ENCODE peak calls at places on chromosome 14, in four cellular contexts. L, N, S and K are unnamed samples. For H3K27me3, the result is how much of the 10 kb centered on the place peaks cover.

GRCh38 chr14:21106506-21107359 is 5.9 kb downstream of the TMEM253 start:
- DNase-seq in L (no peak), N (peak), S (peak), K (peak)

GRCh38 chr14:88546621-88547385 is 8.0 kb downstream of the PTPN21 start:
- DNase-seq in L (no peak), N (no peak), S (no peak), K (no peak)

GRCh38 chr14:81348086-81348485 is 52.0 kb downstream of the STON2 start:
- DNase-seq in L (no peak), N (no peak), S (no peak), K (no peak)

GRCh38 chr14:32693114-32693513 is 245.6 kb upstream of the NPAS3 start:
- DNase-seq in L (no peak), N (no peak), S (no peak), K (no peak)

GRCh38 chr14:92902726-92903125 is 20.2 kb upstream of the CHGA start:
- DNase-seq in L (no peak), N (no peak), S (peak), K (no peak)

GRCh38 chr14:77319416-77319815 is 1.3 kb downstream of the POMT2 start:
- DNase-seq in L (no peak), N (no peak), S (no peak), K (no peak)

GRCh38 chr14:88613552-88614010 is 50.7 kb downstream of the ZC3H14 start:
- DNase-seq in L (no peak), N (peak), S (no peak), K (peak)

GRCh38 chr14:104883681-104884361 is 18.8 kb downstream of the CEP170B start:
- DNase-seq in L (no peak), N (no peak), S (no peak), K (no peak)

GRCh38 chr14:36217732-36218131 is 41.2 kb upstream of the PTCSC3 start:
- DNase-seq in L (no peak), N (no peak), S (no peak), K (no peak)

GRCh38 chr14:51472881-51473280 is 178.8 kb upstream of the FRMD6 start:
- DNase-seq in L (no peak), N (no peak), S (no peak), K (no peak)

GRCh38 chr14:65069874-65070709 is 32.2 kb downstream of the MAX start:
- DNase-seq in L (no peak), N (no peak), S (no peak), K (no peak)

GRCh38 chr14:35412281-35413057 is 7.9 kb upstream of the NFKBIA start:
- DNase-seq in L (no peak), N (no peak), S (no peak), K (no peak)

GRCh38 chr14:47278233-47278842 is 397.1 kb downstream of the MDGA2 start:
- DNase-seq in L (no peak), N (peak), S (peak), K (peak)

GRCh38 chr14:24365600-24366374 is 2.2 kb upstream of the NFATC4 start:
- DNase-seq in L (no peak), N (peak), S (peak), K (peak)

GRCh38 chr14:96275182-96276112 is 19.4 kb downstream of the BDKRB1 start:
- DNase-seq in L (no peak), N (peak), S (peak), K (peak)

GRCh38 chr14:66708262-66708661 is 200.3 kb downstream of the GPHN start:
- DNase-seq in L (no peak), N (no peak), S (no peak), K (no peak)

GRCh38 chr14:65334765-65335411 is 77.6 kb upstream of the FUT8 start:
- DNase-seq in L (no peak), N (no peak), S (no peak), K (peak)

GRCh38 chr14:104499784-104500496 is 79.6 kb upstream of the C14orf180 start:
- DNase-seq in L (no peak), N (no peak), S (no peak), K (peak)

GRCh38 chr14:22391908-22392307 is 197.1 kb downstream of the DAD1 start:
- DNase-seq in L (no peak), N (peak), S (peak), K (no peak)

GRCh38 chr14:85024931-85025330 is 505.0 kb upstream of the FLRT2 start:
- DNase-seq in L (no peak), N (no peak), S (no peak), K (no peak)

GRCh38 chr14:25049559-25050493 is at the start of gene STXBP6:
- DNase-seq in L (no peak), N (peak), S (peak), K (no peak)

GRCh38 chr14:70707138-70708038 is 65.7 kb downstream of the TTC9 start:
- DNase-seq in L (no peak), N (peak), S (peak), K (no peak)

GRCh38 chr14:31261859-31262739 is 54.5 kb upstream of the HECTD1 start:
- DNase-seq in L (no peak), N (peak), S (no peak), K (no peak)

GRCh38 chr14:77044776-77045569 is 16.5 kb upstream of the IRF2BPL start:
- DNase-seq in L (no peak), N (peak), S (peak), K (no peak)

GRCh38 chr14:63499701-63500250 is 43.4 kb downstream of the PPP2R5E start:
- DNase-seq in L (no peak), N (no peak), S (no peak), K (no peak)

GRCh38 chr14:59919582-59920377 is at the start of gene LRRC9:
- DNase-seq in L (no peak), N (peak), S (peak), K (no peak)

GRCh38 chr14:35196571-35196970 is 74.2 kb downstream of the PRORP start:
- DNase-seq in L (no peak), N (no peak), S (no peak), K (no peak)

GRCh38 chr14:89388853-89389252 is 28.2 kb downstream of the FOXN3 start:
- DNase-seq in L (no peak), N (no peak), S (no peak), K (no peak)

GRCh38 chr14:104266643-104267575 is 128.5 kb downstream of the KIF26A start:
- DNase-seq in L (no peak), N (no peak), S (no peak), K (peak)

GRCh38 chr14:93005135-93005813 is 82.3 kb downstream of the CHGA start:
- DNase-seq in L (no peak), N (no peak), S (no peak), K (no peak)

GRCh38 chr14:81946808-81947798 is 413.4 kb upstream of the SEL1L start:
- DNase-seq in L (no peak), N (no peak), S (peak), K (no peak)

GRCh38 chr14:96281486-96281885 is 25.5 kb downstream of the BDKRB1 start:
- DNase-seq in L (no peak), N (no peak), S (no peak), K (no peak)

GRCh38 chr14:37709419-37710195 is 114.2 kb downstream of the TTC6 start:
- DNase-seq in L (no peak), N (peak), S (no peak), K (no peak)

GRCh38 chr14:64174922-64175782 is 119.0 kb downstream of the ESR2 start:
- DNase-seq in L (no peak), N (no peak), S (no peak), K (no peak)

GRCh38 chr14:35406811-35407630 is 2.5 kb upstream of the NFKBIA start:
- DNase-seq in L (no peak), N (peak), S (no peak), K (peak)

GRCh38 chr14:101813833-101814232 is 52.3 kb downstream of the PPP2R5C start:
- DNase-seq in L (no peak), N (no peak), S (no peak), K (no peak)

GRCh38 chr14:69625299-69626131 is 14.1 kb downstream of the SUSD6 start:
- DNase-seq in L (no peak), N (no peak), S (peak), K (peak)
- TF ChIP-seq POLR2A in L (no peak), N (no peak), S (no peak), K (no peak)

GRCh38 chr14:100030441-100031153 is 34.6 kb upstream of the EVL start:
- DNase-seq in L (no peak), N (no peak), S (no peak), K (no peak)

GRCh38 chr14:100033347-100034052 is 31.7 kb upstream of the EVL start:
- DNase-seq in L (no peak), N (no peak), S (no peak), K (no peak)

GRCh38 chr14:100028990-100029677 is 36.1 kb upstream of the EVL start:
- DNase-seq in L (no peak), N (no peak), S (no peak), K (no peak)

GRCh38 chr14:100032749-100033148 is 32.5 kb upstream of the EVL start:
- DNase-seq in L (no peak), N (no peak), S (no peak), K (no peak)

DNA sequence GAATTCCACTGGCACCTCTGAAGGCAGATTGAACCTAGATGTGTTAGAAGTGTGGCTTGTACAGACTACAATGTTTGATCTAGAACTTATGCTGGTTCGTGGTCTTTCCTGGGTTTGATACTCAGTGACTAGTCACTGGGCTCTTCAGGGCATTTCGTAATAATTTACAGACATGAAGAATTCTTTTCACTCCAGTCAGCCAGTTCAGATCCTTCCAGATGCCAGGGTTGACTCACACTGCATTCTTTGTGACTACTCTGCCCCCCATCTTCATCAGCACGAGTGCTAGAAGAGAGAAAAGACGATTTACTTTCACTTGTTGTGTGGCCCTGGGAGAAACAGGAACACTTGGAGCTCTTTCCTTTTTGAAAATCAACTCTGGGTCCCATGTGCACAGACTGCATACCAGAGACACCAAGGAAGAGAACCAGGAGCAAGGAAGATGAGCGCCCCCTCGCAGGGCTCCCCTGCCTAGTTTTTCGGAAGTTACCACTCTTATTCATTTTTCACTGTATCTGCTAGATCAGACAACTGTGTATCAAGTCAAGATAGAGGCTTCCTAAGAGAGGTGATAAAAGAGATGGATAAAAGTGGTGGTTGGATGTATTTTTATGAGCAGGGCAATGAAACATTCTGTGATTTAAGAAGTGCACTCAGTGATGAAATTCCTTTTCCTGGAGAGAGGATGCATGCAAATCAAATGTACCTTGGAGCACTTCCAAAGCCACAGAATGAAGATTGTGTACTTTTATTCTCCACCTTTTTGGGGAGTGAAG is 33.5 kb upstream of the EVL start:
- DNase-seq in L (no peak), N (no peak), S (no peak), K (no peak)
- H3K4me3 ChIP-seq in L (no peak), N (no peak), S (no peak), K (no peak)

GRCh38 chr14:69351385-69351784 is 46.7 kb downstream of the ERH start:
- DNase-seq in L (no peak), N (no peak), S (no peak), K (no peak)
- H3K27me3 ChIP-seq in L (under half), N (under half), S (under half), K (under half)

GRCh38 chr14:61561657-61562276 is 133.5 kb upstream of the HIF1A start:
- DNase-seq in L (peak), N (peak), S (peak), K (peak)
- TF ChIP-seq POLR2A in L (no peak), N (peak), S (no peak), K (no peak)

GRCh38 chr14:91351508-91351853 is 66.1 kb downstream of the CCDC88C start:
- DNase-seq in L (no peak), N (no peak), S (no peak), K (no peak)
- H3K4me3 ChIP-seq in L (no peak), N (no peak), S (no peak), K (no peak)

GRCh38 chr14:53947452-53948180 is 9.0 kb downstream of the BMP4 start:
- DNase-seq in L (no peak), N (peak), S (no peak), K (no peak)
- H3K27me3 ChIP-seq in L (under half), N (under half), S (under half), K (under half)

DNA sequence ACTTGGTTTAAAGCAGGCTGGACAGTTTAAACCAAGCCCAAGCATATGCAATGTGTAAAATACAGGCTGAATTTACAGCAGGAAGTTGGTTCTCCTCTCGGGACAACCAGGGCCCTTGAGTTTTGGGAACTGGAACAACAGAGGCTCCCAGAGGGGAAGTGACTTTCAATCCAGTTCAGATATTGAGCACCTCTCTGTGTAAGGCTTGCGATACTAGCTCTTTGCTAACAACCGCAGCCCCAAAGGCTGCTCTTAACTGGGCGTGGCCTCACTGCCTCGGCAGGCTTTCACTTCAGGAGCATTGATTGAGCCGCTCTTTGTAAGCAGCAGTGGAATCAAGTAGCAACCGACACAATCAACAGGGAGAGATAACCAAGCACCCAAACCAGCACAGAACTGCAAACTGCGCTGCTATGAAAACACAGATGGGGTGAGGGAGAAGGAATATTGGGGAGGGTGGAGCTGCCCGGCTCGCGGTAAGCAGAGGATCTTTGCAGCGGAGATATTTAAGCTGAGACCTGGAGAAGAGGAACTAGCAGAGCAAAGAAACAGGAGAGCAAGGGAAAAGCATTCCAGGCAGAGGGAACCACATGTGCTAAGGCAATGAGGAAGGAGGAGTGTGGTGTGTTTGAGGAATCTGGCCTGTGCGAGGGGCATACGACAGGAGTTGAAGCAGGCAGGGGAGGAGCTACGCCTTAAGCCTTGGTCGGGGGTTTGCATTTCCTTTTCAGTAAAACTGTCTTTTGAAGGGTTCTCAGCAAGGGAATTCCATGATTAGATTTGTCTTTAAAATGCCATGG is 17.3 kb upstream of the YY1 start:
- DNase-seq in L (no peak), N (peak), S (peak), K (peak)
- TF ChIP-seq POLR2A in L (no peak), N (peak), S (no peak), K (no peak)

GRCh38 chr14:68816943-68817430 is 24.1 kb upstream of the ZFP36L1 start:
- DNase-seq in L (no peak), N (no peak), S (no peak), K (no peak)
- H3K4me3 ChIP-seq in L (peak), N (no peak), S (peak), K (peak)

DNA sequence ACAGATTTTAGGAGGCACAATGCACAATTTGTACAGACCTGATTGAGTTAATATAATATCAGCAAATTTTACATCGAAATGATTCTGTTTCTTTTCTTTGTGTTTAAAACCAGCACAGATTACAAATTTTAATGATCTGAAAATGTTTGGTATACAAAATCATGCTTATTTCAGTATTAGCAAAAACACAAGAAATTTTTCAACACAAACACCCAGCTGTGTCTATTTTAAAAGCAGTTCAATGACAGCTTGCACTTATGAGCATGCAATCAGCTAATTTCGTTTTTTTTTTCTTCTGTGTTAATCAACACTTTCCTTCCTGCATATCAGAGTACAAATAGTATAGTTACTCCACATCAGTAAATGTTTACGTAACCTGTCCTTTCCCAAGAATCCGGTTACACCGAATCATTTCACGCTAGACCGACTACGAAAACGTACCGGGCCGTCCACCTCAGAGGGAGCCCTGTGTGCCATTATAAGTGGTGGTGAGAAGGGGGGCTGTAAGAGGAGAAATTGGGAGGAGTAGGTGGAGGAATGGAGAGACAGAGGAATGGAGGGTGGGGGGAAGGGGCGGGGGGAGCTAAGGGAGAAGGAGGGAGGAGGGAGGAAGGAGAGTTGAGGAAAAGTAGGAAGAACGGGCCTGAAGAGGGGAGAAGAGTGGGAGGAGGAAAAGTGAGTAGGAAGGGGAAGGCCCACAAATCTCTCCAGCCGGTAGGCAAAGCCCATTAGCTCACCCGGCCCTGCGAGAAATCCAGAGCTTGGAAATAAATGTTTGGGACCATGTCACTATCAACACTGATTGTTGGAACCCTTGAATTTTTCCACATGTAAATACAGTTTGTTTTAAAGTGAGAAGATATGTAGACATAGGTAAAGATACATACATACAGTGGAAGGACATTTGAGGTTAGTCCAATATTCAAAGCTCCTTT is 2.4 kb upstream of the FOXG1 start:
- DNase-seq in L (no peak), N (no peak), S (no peak), K (no peak)
- H3K27me3 ChIP-seq in L (half or more), N (under half), S (under half), K (under half)